ENCODE peak calls at places on chromosomes 16 and 17, in six cellular contexts. E is left cardiac atrium; P is stimulated activated CD8-positive, alpha-beta memory T cell treated with anti-CD3 and anti-CD28 coated beads, Interleukin-12 subunit alpha, Interleukin-12 subunit beta, amount 100 ng/mL, for 1 hour; G is HTR-8/SVneo; I is Caki2; U is ELR. T is an unnamed sample.

GRCh38 chr16:89442588-89442987 is 47.8 kb downstream of the ANKRD11 start:
- DNase-seq in E (peak), P (no peak), G (no peak), I (no peak), U (no peak), T (no peak)

GRCh38 chr17:65730711-65731169 is 169.3 kb upstream of the AXIN2 start:
- DNase-seq in E (no peak), P (no peak), G (no peak), I (no peak), U (no peak), T (no peak)

GRCh38 chr17:28219771-28220170 is 99.2 kb upstream of the TMEM97 start:
- DNase-seq in E (no peak), P (no peak), G (no peak), I (no peak), U (peak), T (no peak)

GRCh38 chr17:1577186-1577585 is 14.6 kb upstream of the PITPNA start:
- DNase-seq in E (peak), P (no peak), G (no peak), I (no peak), U (peak), T (no peak)

GRCh38 chr17:81397314-81398169 is 2.3 kb downstream of the BAHCC1 start:
- DNase-seq in E (no peak), P (no peak), G (no peak), I (peak), U (peak), T (no peak)

GRCh38 chr17:51860934-51861561 is 297.5 kb downstream of the CA10 start:
- DNase-seq in E (no peak), P (no peak), G (peak), I (no peak), U (peak), T (no peak)

GRCh38 chr17:50618941-50619340 is 15.7 kb upstream of the ABCC3 start:
- DNase-seq in E (no peak), P (no peak), G (no peak), I (no peak), U (peak), T (no peak)

GRCh38 chr16:88479795-88480760 is 27.0 kb downstream of the ZFPM1 start:
- DNase-seq in E (no peak), P (no peak), G (no peak), I (no peak), U (no peak), T (no peak)

GRCh38 chr16:23258919-23259237 is 43.2 kb upstream of the SCNN1B start:
- DNase-seq in E (no peak), P (no peak), G (no peak), I (no peak), U (no peak), T (no peak)

GRCh38 chr16:72635104-72635503 is 412.8 kb downstream of the ZFHX3 start:
- DNase-seq in E (no peak), P (no peak), G (peak), I (no peak), U (peak), T (no peak)

GRCh38 chr16:57299009-57299718 is 14.7 kb upstream of the PLLP start:
- DNase-seq in E (peak), P (no peak), G (peak), I (peak), U (peak), T (no peak)

T was measured in activated T-helper 2 cell treated with anti-CD3 and anti-CD28 coated beads, Interferon-gamma antibody, Interleukin-2, Interleukin-4, amounts not matched to agents 10 μg/mL and 5 μg/mL and 100 μg/mL, durations not matched to agents 14 hours and 24 hours and 36 hours.